ENCODE peak calls at places on chromosomes 12 and 14, in ten cellular contexts. G is iPS DF 6.9, N is A549, E is IMR-90, B is OCI-LY7, C is psoas muscle, X is SK-N-SH, V is DND-41, K is colonic mucosa, Z is fibroblast of lung. F is an unnamed sample.

GRCh38 chr12:47527816-47528215 is 178.0 kb downstream of the RPAP3 start:
- DNase-seq in G (no peak), N (no peak), E (peak; percentile 30), B (no peak), C (no peak), X (no peak), V (no peak), K (no peak), Z (no peak), F (no peak)

GRCh38 chr14:72763892-72764291 is 130.0 kb downstream of the DPF3 start:
- DNase-seq in G (no peak), N (no peak), E (no peak), B (no peak), C (no peak), X (no peak), V (no peak), K (peak; percentile 6), Z (no peak), F (no peak)

GRCh38 chr14:23114669-23115491 is 4.2 kb downstream of the CEBPE start:
- DNase-seq in G (no peak), N (peak; percentile 79), E (peak; percentile 99), B (no peak), C (peak; percentile 66), X (peak; percentile 43), V (no peak), K (no peak), Z (peak; percentile 97), F (no peak)

GRCh38 chr14:58668848-58669480 is 31.2 kb downstream of the DACT1 start:
- DNase-seq in G (no peak), N (no peak), E (no peak), B (no peak), C (no peak), X (no peak), V (no peak), K (no peak), Z (no peak), F (no peak)

GRCh38 chr12:88944403-88944802 is 364.1 kb upstream of the KITLG start:
- DNase-seq in G (no peak), N (peak; percentile 10), E (peak; percentile 60), B (no peak), C (no peak), X (no peak), V (no peak), K (no peak), Z (peak; percentile 28), F (no peak)

GRCh38 chr14:45072121-45072520 is 11.8 kb upstream of the PRPF39 start:
- DNase-seq in G (no peak), N (no peak), E (no peak), B (no peak), C (no peak), X (no peak), V (no peak), K (no peak), Z (no peak), F (no peak)

GRCh38 chr12:88057994-88058718 is 29.0 kb upstream of the C12orf50 start:
- DNase-seq in G (no peak), N (no peak), E (peak; percentile 40), B (no peak), C (no peak), X (no peak), V (no peak), K (no peak), Z (no peak), F (no peak)

GRCh38 chr12:30706476-30706875 is 10.8 kb upstream of the IPO8 start:
- DNase-seq in G (no peak), N (no peak), E (no peak), B (no peak), C (no peak), X (no peak), V (no peak), K (no peak), Z (no peak), F (no peak)

GRCh38 chr12:105330938-105331804 is 680 bp downstream of the C12orf75 start:
- DNase-seq in G (no peak), N (no peak), E (no peak), B (peak; percentile 56), C (peak; percentile 56), X (no peak), V (peak; percentile 77), K (peak; percentile 39), Z (peak; percentile 23), F (peak; percentile 44)

GRCh38 chr12:18165422-18165871 is 75.5 kb upstream of the RERGL start:
- DNase-seq in G (no peak), N (no peak), E (peak; percentile 20), B (peak; percentile 25), C (no peak), X (no peak), V (no peak), K (no peak), Z (peak; percentile 68), F (no peak)

GRCh38 chr14:91223028-91223783 is 21.3 kb downstream of the GPR68 start:
- DNase-seq in G (no peak), N (no peak), E (no peak), B (no peak), C (no peak), X (no peak), V (no peak), K (no peak), Z (no peak), F (peak; percentile 44)

GRCh38 chr14:105528859-105529505 is 2.6 kb downstream of the TMEM121 start:
- DNase-seq in G (no peak), N (no peak), E (no peak), B (no peak), C (peak; percentile 50), X (no peak), V (no peak), K (no peak), Z (no peak), F (no peak)

GRCh38 chr14:75979071-75979571 is 2.7 kb downstream of the TGFB3 start:
- DNase-seq in G (no peak), N (peak; percentile 33), E (peak; percentile 38), B (peak; percentile 36), C (peak; percentile 58), X (peak; percentile 74), V (peak; percentile 32), K (no peak), Z (peak; percentile 57), F (peak; percentile 9)

GRCh38 chr14:91889477-91890211 is 22.3 kb upstream of the TC2N start:
- DNase-seq in G (no peak), N (no peak), E (no peak), B (peak; percentile 13), C (no peak), X (no peak), V (no peak), K (no peak), Z (no peak), F (no peak)

GRCh38 chr14:70822706-70823185 is 13.4 kb upstream of the MAP3K9 start:
- DNase-seq in G (peak; percentile 76), N (peak; percentile 52), E (peak; percentile 2), B (no peak), C (no peak), X (peak; percentile 79), V (peak; percentile 56), K (peak; percentile 46), Z (no peak), F (no peak)

GRCh38 chr14:64556526-64556925 is 6.8 kb downstream of the PPP1R36 start:
- DNase-seq in G (no peak), N (no peak), E (peak; percentile 92), B (no peak), C (no peak), X (no peak), V (no peak), K (no peak), Z (peak; percentile 86), F (no peak)

GRCh38 chr12:75177997-75178396 is 31.6 kb downstream of the KCNC2 start:
- DNase-seq in G (no peak), N (peak; percentile 28), E (peak; percentile 95), B (no peak), C (no peak), X (no peak), V (no peak), K (no peak), Z (peak; percentile 94), F (no peak)

GRCh38 chr14:105839425-105840265 is 313.3 kb downstream of the TMEM121 start:
- DNase-seq in G (no peak), N (no peak), E (no peak), B (no peak), C (no peak), X (no peak), V (no peak), K (peak; percentile 10), Z (no peak), F (no peak)

GRCh38 chr12:52042706-52043385 is 8.4 kb upstream of the NR4A1 start:
- DNase-seq in G (no peak), N (no peak), E (no peak), B (no peak), C (peak; percentile 77), X (no peak), V (no peak), K (no peak), Z (no peak), F (no peak)
- H3K4me1 ChIP-seq in G (no peaks in the 10 kb centered on the region), N (peaks cover 9% of the 10 kb centered on the region), E (no peaks in the 10 kb centered on the region), B (peaks cover 60% of the 10 kb centered on the region), C (peaks cover 59% of the 10 kb centered on the region), X (peaks cover 7% of the 10 kb centered on the region), V (peaks cover 6% of the 10 kb centered on the region), K (peaks cover 9% of the 10 kb centered on the region), Z (peaks cover 16% of the 10 kb centered on the region), F (peaks cover 20% of the 10 kb centered on the region)

DNA sequence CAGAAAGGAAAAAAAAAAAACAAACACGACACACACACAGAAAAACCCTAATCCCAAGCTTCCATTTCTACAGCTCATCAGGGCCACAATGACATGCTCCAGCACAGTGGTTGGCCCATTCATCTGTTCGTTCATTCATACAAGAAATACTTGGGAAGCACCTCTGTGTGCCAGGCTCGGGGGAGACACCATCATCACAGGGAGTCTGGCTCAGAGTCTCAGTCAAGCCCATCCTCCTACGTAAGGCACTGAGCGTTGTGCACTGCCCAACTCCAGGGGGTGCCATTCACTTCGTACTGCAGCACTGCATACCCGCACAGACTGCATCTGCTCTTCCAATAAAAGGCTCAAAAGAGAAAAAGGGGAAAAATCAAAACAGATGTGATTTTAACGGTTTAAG is 15.3 kb downstream of the VPS37B start:
- DNase-seq in G (no peak), N (peak; percentile 65), E (peak; percentile 51), B (peak; percentile 66), C (no peak), X (peak; percentile 71), V (peak; percentile 59), K (no peak), Z (peak; percentile 61), F (no peak)
- H3K27ac ChIP-seq in G (no peak overlapping the region), N (no peak overlapping the region), E (peak overlapping the region; percentile 45), B (no peak overlapping the region), C (peak overlapping the region; percentile 68), X (no peak overlapping the region), V (no peak overlapping the region), K (no peak overlapping the region), Z (peak overlapping the region; percentile 67), F (no peak overlapping the region)

DNA sequence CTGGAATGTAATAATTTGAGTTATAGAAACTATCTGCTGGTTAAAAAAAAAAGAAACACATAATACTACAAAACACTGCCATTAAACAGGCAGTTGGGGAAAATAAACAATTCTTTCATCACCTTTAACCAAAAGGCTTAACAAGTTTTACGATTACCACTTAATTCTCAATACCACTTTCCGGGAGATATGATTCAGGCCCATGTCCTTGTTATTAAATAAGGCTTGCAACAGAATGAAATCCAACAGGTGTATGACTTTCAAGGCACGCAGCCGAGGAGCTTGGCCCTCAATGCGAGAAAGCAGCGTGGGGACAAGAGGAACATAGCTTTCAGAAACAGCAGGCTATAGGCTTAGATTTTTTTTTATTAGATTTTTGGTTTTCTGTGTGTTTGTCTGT is 5.6 kb upstream of the GLRX5 start:
- DNase-seq in G (no peak), N (no peak), E (no peak), B (no peak), C (no peak), X (no peak), V (no peak), K (no peak), Z (no peak), F (no peak)
- H3K4me1 ChIP-seq in G (no peaks in the 10 kb centered on the region), N (peaks cover 46% of the 10 kb centered on the region), E (peaks cover 28% of the 10 kb centered on the region), B (peaks cover 38% of the 10 kb centered on the region), C (peaks cover 46% of the 10 kb centered on the region), X (peaks cover 27% of the 10 kb centered on the region), V (peaks cover 35% of the 10 kb centered on the region), K (peaks cover 5% of the 10 kb centered on the region), Z (peaks cover 23% of the 10 kb centered on the region), F (peaks cover 56% of the 10 kb centered on the region)

GRCh38 chr12:110676171-110676570 is 12.7 kb downstream of the HVCN1 start:
- DNase-seq in G (no peak), N (no peak), E (no peak), B (no peak), C (no peak), X (no peak), V (no peak), K (no peak), Z (no peak), F (no peak)
- H3K27ac ChIP-seq in G (no peak overlapping the region), N (no peak overlapping the region), E (no peak overlapping the region), B (no peak overlapping the region), C (no peak overlapping the region), X (no peak overlapping the region), V (no peak overlapping the region), K (no peak overlapping the region), Z (no peak overlapping the region), F (no peak overlapping the region)

F was measured in CD4-positive, CD25-positive, alpha-beta regulatory T cell.